ENCODE peak calls at places on chromosomes 16 and 17, in five cellular contexts. One of them, this sample, is unnamed.

GRCh38 chr17:42221886-42222745 is 27.8 kb upstream of the GHDC start:
- DNase-seq in NCI-H460: peak; percentile 44
- DNase-seq in stimulated activated CD4-positive, alpha-beta T cell treated with anti-CD3 and anti-CD28 coated beads, Interleukin-15, amount 100 ng/mL, for 1 hour: peak; percentile 22
- DNase-seq in GM20000: peak; percentile 78
- DNase-seq in choroid plexus epithelial cell: peak; percentile 83
- DNase-seq in this sample: peak; percentile 81

GRCh38 chr16:86866986-86867722 is 288.8 kb downstream of the FOXL1 start:
- DNase-seq in stimulated activated CD4-positive, alpha-beta T cell treated with anti-CD3 and anti-CD28 coated beads, Interleukin-15, amount 100 ng/mL, for 1 hour: no peak
- DNase-seq in GM20000: no peak
- DNase-seq in NCI-H460: no peak
- DNase-seq in choroid plexus epithelial cell: no peak
- DNase-seq in this sample: no peak

GRCh38 chr16:1152651-1153259 is at the start of gene CACNA1H:
- DNase-seq in GM20000: peak; percentile 78
- DNase-seq in NCI-H460: peak; percentile 23
- DNase-seq in choroid plexus epithelial cell: no peak
- DNase-seq in stimulated activated CD4-positive, alpha-beta T cell treated with anti-CD3 and anti-CD28 coated beads, Interleukin-15, amount 100 ng/mL, for 1 hour: peak; percentile 43
- DNase-seq in this sample: peak; percentile 84

GRCh38 chr17:9768381-9768934 is 22.9 kb downstream of the DHRS7C start:
- DNase-seq in stimulated activated CD4-positive, alpha-beta T cell treated with anti-CD3 and anti-CD28 coated beads, Interleukin-15, amount 100 ng/mL, for 1 hour: no peak
- DNase-seq in GM20000: peak; percentile 64
- DNase-seq in choroid plexus epithelial cell: peak; percentile 56
- DNase-seq in NCI-H460: peak; percentile 71
- DNase-seq in this sample: no peak

GRCh38 chr16:12062343-12063003 is 85.9 kb downstream of the SNX29 start:
- DNase-seq in GM20000: no peak
- DNase-seq in NCI-H460: peak; percentile 25
- DNase-seq in stimulated activated CD4-positive, alpha-beta T cell treated with anti-CD3 and anti-CD28 coated beads, Interleukin-15, amount 100 ng/mL, for 1 hour: no peak
- DNase-seq in choroid plexus epithelial cell: peak; percentile 81
- DNase-seq in this sample: peak; percentile 27

GRCh38 chr16:81495321-81496234 is 51.0 kb downstream of the CMIP start:
- DNase-seq in choroid plexus epithelial cell: no peak
- DNase-seq in stimulated activated CD4-positive, alpha-beta T cell treated with anti-CD3 and anti-CD28 coated beads, Interleukin-15, amount 100 ng/mL, for 1 hour: no peak
- DNase-seq in NCI-H460: no peak
- DNase-seq in GM20000: no peak
- DNase-seq in this sample: no peak

GRCh38 chr16:87295259-87295658 is 21.9 kb downstream of the C16orf95 start:
- DNase-seq in stimulated activated CD4-positive, alpha-beta T cell treated with anti-CD3 and anti-CD28 coated beads, Interleukin-15, amount 100 ng/mL, for 1 hour: no peak
- DNase-seq in GM20000: no peak
- DNase-seq in NCI-H460: no peak
- DNase-seq in choroid plexus epithelial cell: peak; percentile 38
- DNase-seq in this sample: no peak

GRCh38 chr17:70105641-70106040 is 30.6 kb downstream of the KCNJ16 start:
- DNase-seq in GM20000: no peak
- DNase-seq in stimulated activated CD4-positive, alpha-beta T cell treated with anti-CD3 and anti-CD28 coated beads, Interleukin-15, amount 100 ng/mL, for 1 hour: no peak
- DNase-seq in choroid plexus epithelial cell: no peak
- DNase-seq in NCI-H460: no peak
- DNase-seq in this sample: no peak

GRCh38 chr16:51461255-51461654 is 310.2 kb upstream of the SALL1 start:
- DNase-seq in NCI-H460: no peak
- DNase-seq in stimulated activated CD4-positive, alpha-beta T cell treated with anti-CD3 and anti-CD28 coated beads, Interleukin-15, amount 100 ng/mL, for 1 hour: no peak
- DNase-seq in choroid plexus epithelial cell: no peak
- DNase-seq in GM20000: no peak
- DNase-seq in this sample: no peak

GRCh38 chr17:67244621-67245072 is 349 bp downstream of the HELZ start:
- DNase-seq in NCI-H460: no peak
- DNase-seq in choroid plexus epithelial cell: no peak
- DNase-seq in GM20000: no peak
- DNase-seq in stimulated activated CD4-positive, alpha-beta T cell treated with anti-CD3 and anti-CD28 coated beads, Interleukin-15, amount 100 ng/mL, for 1 hour: no peak
- DNase-seq in this sample: peak; percentile 76

GRCh38 chr16:10964891-10965326 is 20.5 kb downstream of the CLEC16A start:
- DNase-seq in NCI-H460: no peak
- DNase-seq in choroid plexus epithelial cell: no peak
- DNase-seq in GM20000: peak; percentile 61
- DNase-seq in stimulated activated CD4-positive, alpha-beta T cell treated with anti-CD3 and anti-CD28 coated beads, Interleukin-15, amount 100 ng/mL, for 1 hour: peak; percentile 40
- DNase-seq in this sample: peak; percentile 88

GRCh38 chr16:3152273-3153076 is 17.6 kb downstream of the ZNF213 start:
- DNase-seq in GM20000: peak; percentile 64
- DNase-seq in NCI-H460: peak; percentile 96
- DNase-seq in choroid plexus epithelial cell: peak; percentile 91
- DNase-seq in stimulated activated CD4-positive, alpha-beta T cell treated with anti-CD3 and anti-CD28 coated beads, Interleukin-15, amount 100 ng/mL, for 1 hour: peak; percentile 56
- DNase-seq in this sample: peak; percentile 92

GRCh38 chr17:79212150-79213087 is 137.8 kb downstream of the ENGASE start:
- DNase-seq in stimulated activated CD4-positive, alpha-beta T cell treated with anti-CD3 and anti-CD28 coated beads, Interleukin-15, amount 100 ng/mL, for 1 hour: no peak
- DNase-seq in choroid plexus epithelial cell: no peak
- DNase-seq in GM20000: no peak
- DNase-seq in NCI-H460: no peak
- DNase-seq in this sample: no peak

GRCh38 chr17:78263063-78263735 is 31.8 kb downstream of the TMEM235 start:
- DNase-seq in choroid plexus epithelial cell: peak; percentile 41
- DNase-seq in stimulated activated CD4-positive, alpha-beta T cell treated with anti-CD3 and anti-CD28 coated beads, Interleukin-15, amount 100 ng/mL, for 1 hour: no peak
- DNase-seq in NCI-H460: no peak
- DNase-seq in GM20000: peak; percentile 48
- DNase-seq in this sample: no peak

GRCh38 chr16:85524630-85525463 is 88.3 kb upstream of the GSE1 start:
- DNase-seq in choroid plexus epithelial cell: peak; percentile 61
- DNase-seq in GM20000: no peak
- DNase-seq in NCI-H460: peak; percentile 58
- DNase-seq in stimulated activated CD4-positive, alpha-beta T cell treated with anti-CD3 and anti-CD28 coated beads, Interleukin-15, amount 100 ng/mL, for 1 hour: no peak
- DNase-seq in this sample: no peak

GRCh38 chr16:9123871-9124270 is 32.4 kb downstream of the HAPSTR1 start:
- DNase-seq in choroid plexus epithelial cell: no peak
- DNase-seq in GM20000: no peak
- DNase-seq in NCI-H460: no peak
- DNase-seq in stimulated activated CD4-positive, alpha-beta T cell treated with anti-CD3 and anti-CD28 coated beads, Interleukin-15, amount 100 ng/mL, for 1 hour: no peak
- DNase-seq in this sample: no peak

This sample was measured in activated effector memory CD4-positive, alpha-beta T cell treated with anti-CD3 and anti-CD28 coated beads, Interleukin-2, amount 50 U/mL, for 16 hours.